ENCODE peak calls at places on chromosomes 7 and 10, in seven cellular contexts. H, J, B, M, V, F and U are unnamed samples.

GRCh38 chr7:85343484-85343883 is 156.6 kb upstream of the SEMA3D start:
- DNase-seq in J (no peak), B (no peak), F (no peak), M (no peak), V (no peak), H (no peak), U (no peak)

GRCh38 chr10:85642421-85643170 is 724.0 kb downstream of the GRID1 start:
- DNase-seq in F (no peak), M (peak), B (no peak), J (no peak), V (peak), H (no peak), U (no peak)

GRCh38 chr7:30068117-30068516 is 39.9 kb downstream of the PLEKHA8 start:
- DNase-seq in H (no peak), F (no peak), V (peak), B (no peak), M (no peak), J (peak), U (no peak)

GRCh38 chr7:2542011-2542923 is 13.1 kb downstream of the BRAT1 start:
- DNase-seq in M (no peak), V (no peak), J (no peak), H (no peak), F (no peak), B (no peak), U (no peak)

GRCh38 chr10:62769574-62770242 is 34.8 kb upstream of the ADO start:
- DNase-seq in B (no peak), J (peak), M (no peak), V (no peak), F (no peak), H (no peak), U (no peak)

GRCh38 chr7:44867073-44867990 is 18.0 kb downstream of the PURB start:
- DNase-seq in M (peak), H (no peak), J (peak), B (no peak), F (no peak), V (peak), U (no peak)

GRCh38 chr7:26898917-26899316 is 34.5 kb upstream of the SKAP2 start:
- DNase-seq in M (no peak), J (no peak), V (peak), F (no peak), H (no peak), B (no peak), U (no peak)

GRCh38 chr10:48579251-48579960 is 25.5 kb downstream of the ARHGAP22 start:
- DNase-seq in M (no peak), F (no peak), B (no peak), V (peak), J (peak), H (no peak), U (no peak)

GRCh38 chr10:22320591-22321155 is at the start of gene BMI1:
- DNase-seq in H (peak), M (peak), J (peak), V (no peak), B (no peak), F (no peak), U (peak)

GRCh38 chr10:24444337-24444736 is 235.4 kb downstream of the KIAA1217 start:
- DNase-seq in H (no peak), B (no peak), M (no peak), J (peak), F (no peak), V (peak), U (no peak)

GRCh38 chr10:13969792-13970140 is 361.0 kb downstream of the FRMD4A start:
- DNase-seq in V (no peak), B (no peak), H (no peak), M (no peak), J (no peak), F (no peak), U (no peak)